ENCODE peak calls at places on chromosomes 5 and 9, in four cellular contexts. Y is mesenchymal stem cell, U is IMR-90, M is neuronal stem cell. N is an unnamed sample.

GRCh38 chr9:71681708-71682268 is 86.5 kb downstream of the CEMIP2 start:
- DNase-seq in Y (peak; percentile 82), M (no peak), U (peak; percentile 76), N (no peak)

GRCh38 chr5:155013526-155013925 is at the start of gene KIF4B:
- DNase-seq in U (no peak), Y (no peak), M (no peak), N (no peak)

GRCh38 chr9:134496413-134497282 is 145.0 kb upstream of the COL5A1 start:
- DNase-seq in Y (peak; percentile 36), U (peak; percentile 74), M (no peak), N (no peak)

GRCh38 chr9:15510789-15511575 is at the start of gene PSIP1:
- DNase-seq in U (peak; percentile 75), M (peak; percentile 88), Y (peak; percentile 89), N (peak; percentile 84)

GRCh38 chr5:109694451-109694891 is 4.7 kb downstream of the MAN2A1 start:
- DNase-seq in Y (peak; percentile 68), U (peak; percentile 76), M (no peak), N (no peak)

GRCh38 chr9:135971892-135972291 is 10.7 kb upstream of the UBAC1 start:
- DNase-seq in M (peak; percentile 82), Y (no peak), U (no peak), N (peak; percentile 96)

GRCh38 chr9:124695280-124695890 is 75.7 kb downstream of the NR6A1 start:
- DNase-seq in M (no peak), U (peak; percentile 37), Y (peak; percentile 70), N (no peak)

GRCh38 chr5:141969783-141970741 is 1.2 kb downstream of the RNF14 start:
- DNase-seq in Y (peak; percentile 66), M (no peak), U (no peak), N (no peak)

GRCh38 chr5:82922086-82922734 is 155.0 kb downstream of the TMEM167A start:
- DNase-seq in Y (no peak), U (no peak), M (no peak), N (no peak)

GRCh38 chr9:20407013-20407412 is 215.3 kb downstream of the MLLT3 start:
- DNase-seq in Y (no peak), M (no peak), U (no peak), N (no peak)

GRCh38 chr5:24777392-24777791 is 132.6 kb upstream of the CDH10 start:
- DNase-seq in M (no peak), Y (no peak), U (no peak), N (no peak)
- H3K23ac ChIP-seq in M (no peak overlapping the region), Y (no peak overlapping the region), U (no peak overlapping the region), N (no peak overlapping the region)

GRCh38 chr9:93183663-93184438 is at the start of gene WNK2:
- DNase-seq in U (no peak), M (peak; percentile 50), Y (no peak), N (peak; percentile 65)

GRCh38 chr9:93186151-93186715 is 2.3 kb downstream of the WNK2 start:
- DNase-seq in Y (no peak), M (no peak), U (no peak), N (no peak)

GRCh38 chr9:93183106-93183662 is 755 bp upstream of the WNK2 start:
- DNase-seq in M (no peak), Y (no peak), U (no peak), N (no peak)

GRCh38 chr9:93185261-93186150 is 1.6 kb downstream of the WNK2 start:
- DNase-seq in M (no peak), U (no peak), Y (no peak), N (no peak)

DNA sequence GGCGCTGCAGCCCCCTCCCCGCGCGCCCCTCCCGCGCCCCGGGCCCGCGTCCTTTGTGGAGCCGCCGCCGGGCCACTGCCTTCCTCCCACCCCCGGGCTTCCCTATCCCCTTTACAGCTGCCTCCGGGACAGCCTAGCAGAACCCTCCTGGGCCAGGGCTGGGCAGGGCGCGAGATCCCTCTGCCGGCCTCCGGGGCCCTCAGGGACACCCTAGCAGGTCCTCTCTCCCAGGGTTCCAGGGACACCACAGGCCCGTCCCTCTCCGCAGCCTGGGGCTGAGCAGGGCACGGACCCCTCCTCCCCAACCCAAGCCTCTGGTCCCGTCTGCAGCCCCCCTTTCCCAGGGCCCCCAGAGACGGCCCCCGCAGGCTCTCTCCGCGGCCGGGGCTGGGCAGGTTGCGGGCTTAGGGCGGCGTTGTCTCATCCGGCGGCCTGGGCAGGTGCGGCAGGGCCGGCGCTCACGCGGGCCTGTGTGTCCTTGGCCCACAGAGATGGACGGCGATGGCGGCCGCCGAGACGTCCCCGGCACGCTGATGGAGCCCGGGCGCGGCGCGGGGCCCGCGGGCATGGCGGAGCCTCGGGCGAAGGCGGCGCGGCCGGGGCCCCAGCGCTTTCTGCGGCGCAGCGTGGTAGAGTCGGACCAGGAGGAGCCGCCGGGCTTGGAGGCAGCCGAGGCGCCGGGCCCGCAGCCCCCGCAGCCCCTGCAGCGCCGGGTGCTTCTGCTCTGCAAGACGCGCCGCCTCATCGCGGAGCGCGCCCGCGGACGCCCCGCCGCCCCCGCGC is 691 bp downstream of the WNK2 start:
- DNase-seq in M (peak; percentile 23), U (no peak), Y (no peak), N (no peak)
- H3K23ac ChIP-seq in M (peak overlapping the region; percentile 70), U (no peak overlapping the region), Y (no peak overlapping the region), N (no peak overlapping the region)

DNA sequence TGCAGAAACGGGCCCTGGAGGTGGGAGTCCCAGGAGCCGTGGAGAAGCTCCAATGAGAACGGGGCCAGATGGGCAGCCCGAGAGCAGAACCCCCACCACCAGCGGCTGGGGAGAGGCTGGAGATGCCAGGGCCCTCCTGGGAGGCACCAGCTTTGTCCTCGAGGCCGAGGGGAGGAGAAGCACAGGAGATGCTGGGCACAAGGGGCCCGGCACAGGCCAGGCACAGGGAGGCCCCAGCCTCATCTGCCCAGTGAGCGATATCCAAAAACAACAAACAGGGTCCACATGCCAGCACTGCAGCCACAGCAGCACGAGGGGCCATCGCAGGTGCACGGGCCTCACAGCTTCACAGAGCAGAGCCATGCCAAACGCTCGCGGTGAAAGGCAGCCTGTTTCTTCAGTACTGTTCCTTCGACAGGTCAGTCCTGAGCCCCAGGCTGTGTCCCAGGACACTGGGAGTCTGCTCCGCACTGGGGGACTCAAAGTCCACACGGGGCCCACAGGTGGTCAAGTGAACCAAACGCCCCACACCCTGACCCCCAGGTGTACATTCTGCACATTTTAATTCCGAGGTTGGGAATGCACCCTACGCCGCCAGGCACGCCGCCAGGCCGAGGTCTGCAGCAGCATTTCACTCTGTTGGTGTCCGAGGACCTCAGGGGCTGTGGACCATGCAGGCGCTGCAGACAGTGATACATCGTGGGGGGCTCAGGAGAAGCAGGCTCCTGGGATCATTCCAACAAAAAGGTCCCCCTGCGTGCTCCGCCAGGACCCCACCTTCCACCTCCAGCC is 9.5 kb downstream of the LPCAT1 start:
- DNase-seq in Y (no peak), U (no peak), M (no peak), N (peak; percentile 40)
- H3K23ac ChIP-seq in Y (no peak overlapping the region), U (no peak overlapping the region), M (peak overlapping the region; percentile 40), N (no peak overlapping the region)

GRCh38 chr5:14720236-14720923 is 55.9 kb downstream of the OTULIN start:
- DNase-seq in M (no peak), Y (peak; percentile 77), U (peak; percentile 76), N (no peak)
- H3K23ac ChIP-seq in M (no peak overlapping the region), Y (no peak overlapping the region), U (peak overlapping the region; percentile 78), N (no peak overlapping the region)

GRCh38 chr5:173840111-173840983 is 47.8 kb upstream of the CPEB4 start:
- DNase-seq in M (no peak), U (no peak), Y (no peak), N (no peak)
- H3K23ac ChIP-seq in M (no peak overlapping the region), U (no peak overlapping the region), Y (no peak overlapping the region), N (no peak overlapping the region)

DNA sequence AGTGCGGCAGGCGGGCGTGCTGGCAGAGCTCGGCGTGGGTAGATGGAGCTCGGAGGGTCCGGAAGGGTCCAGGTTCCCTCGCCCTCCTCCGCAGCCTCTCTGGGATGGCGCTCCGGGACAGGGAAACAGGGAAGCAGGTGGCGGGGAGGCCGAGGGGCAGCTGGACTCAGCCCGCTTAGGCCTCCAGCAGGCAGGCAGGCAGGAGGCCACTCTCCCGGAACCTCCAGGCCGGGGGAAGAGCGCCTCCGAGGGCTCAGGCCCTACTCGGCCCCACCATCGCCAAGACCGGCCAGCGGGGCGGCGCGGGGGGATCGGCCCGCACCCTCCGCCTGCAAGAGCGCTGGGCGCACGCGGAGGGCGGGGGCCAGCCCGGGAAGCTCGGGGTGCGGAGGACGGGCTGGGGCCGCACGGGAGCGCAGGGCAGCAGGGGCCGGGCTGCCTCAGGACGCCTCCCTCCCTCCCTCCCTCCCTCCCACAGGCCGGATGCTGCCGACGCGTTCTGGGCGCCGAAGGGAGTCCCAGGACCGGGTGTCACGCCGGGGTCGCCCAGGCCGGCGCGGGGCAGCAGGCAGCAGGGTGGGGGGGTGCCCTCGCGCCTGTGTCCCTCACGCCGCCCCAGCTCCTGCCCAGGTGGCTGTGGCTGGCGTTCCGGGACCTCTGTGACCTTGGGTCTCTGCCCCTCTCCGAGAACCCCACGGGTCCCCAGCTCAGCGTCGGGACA is 977 bp downstream of the MGAT4B start:
- DNase-seq in Y (peak; percentile 42), U (no peak), M (no peak), N (peak; percentile 34)
- H3K23ac ChIP-seq in Y (no peak overlapping the region), U (peak overlapping the region; percentile 17), M (peak overlapping the region; percentile 89), N (no peak overlapping the region)